ENCODE peak calls at places on chromosomes 11 and 22, in seven cellular contexts. One of them, this sample, is unnamed.
A peak's percentile ranks its signal among the peaks of the same experiment; 100 is the strongest.

GRCh38 chr11:44727114-44727372 is 281 bp downstream of the TSPAN18 start:
- DNase-seq in DND-41: no peak
- DNase-seq in kidney epithelial cell: no peak
- DNase-seq in iPS DF 6.9: no peak
- DNase-seq in epithelial cell of esophagus: no peak
- DNase-seq in lung: no peak
- DNase-seq in mucosa of descending colon: no peak
- DNase-seq in this sample: no peak

GRCh38 chr22:38788417-38788816 is 5.5 kb downstream of the DNAL4 start:
- DNase-seq in DND-41: no peak
- DNase-seq in kidney epithelial cell: peak; percentile 41
- DNase-seq in mucosa of descending colon: peak; percentile 48
- DNase-seq in epithelial cell of esophagus: peak; percentile 62
- DNase-seq in lung: peak; percentile 64
- DNase-seq in iPS DF 6.9: no peak
- DNase-seq in this sample: no peak

GRCh38 chr11:66987158-66987620 is 12.1 kb downstream of the C11orf86 start:
- DNase-seq in lung: no peak
- DNase-seq in mucosa of descending colon: no peak
- DNase-seq in epithelial cell of esophagus: no peak
- DNase-seq in DND-41: no peak
- DNase-seq in iPS DF 6.9: no peak
- DNase-seq in kidney epithelial cell: no peak
- DNase-seq in this sample: no peak

GRCh38 chr22:38873469-38874411 is 1.7 kb upstream of the CBX6 start:
- DNase-seq in lung: no peak
- DNase-seq in kidney epithelial cell: no peak
- DNase-seq in iPS DF 6.9: no peak
- DNase-seq in DND-41: no peak
- DNase-seq in epithelial cell of esophagus: peak; percentile 99
- DNase-seq in mucosa of descending colon: no peak
- DNase-seq in this sample: no peak

GRCh38 chr22:39010946-39011625 is 3.0 kb upstream of the APOBEC3C start:
- DNase-seq in lung: no peak
- DNase-seq in kidney epithelial cell: no peak
- DNase-seq in DND-41: no peak
- DNase-seq in epithelial cell of esophagus: no peak
- DNase-seq in mucosa of descending colon: no peak
- DNase-seq in iPS DF 6.9: no peak
- DNase-seq in this sample: no peak

GRCh38 chr11:95577716-95578460 is 211.7 kb downstream of the FAM76B start:
- DNase-seq in kidney epithelial cell: peak; percentile 63
- DNase-seq in DND-41: no peak
- DNase-seq in epithelial cell of esophagus: peak; percentile 93
- DNase-seq in iPS DF 6.9: no peak
- DNase-seq in mucosa of descending colon: no peak
- DNase-seq in lung: no peak
- DNase-seq in this sample: no peak

GRCh38 chr22:47765757-47766156 is 1003.3 kb downstream of the TBC1D22A start:
- DNase-seq in mucosa of descending colon: no peak
- DNase-seq in iPS DF 6.9: no peak
- DNase-seq in lung: no peak
- DNase-seq in epithelial cell of esophagus: no peak
- DNase-seq in DND-41: no peak
- DNase-seq in kidney epithelial cell: no peak
- DNase-seq in this sample: no peak

GRCh38 chr22:24761888-24762675 is 12.4 kb downstream of the PIWIL3 start:
- DNase-seq in iPS DF 6.9: no peak
- DNase-seq in epithelial cell of esophagus: no peak
- DNase-seq in DND-41: no peak
- DNase-seq in mucosa of descending colon: no peak
- DNase-seq in lung: no peak
- DNase-seq in kidney epithelial cell: no peak
- DNase-seq in this sample: no peak

GRCh38 chr11:92960886-92961285 is 8.6 kb upstream of the MTNR1B start:
- DNase-seq in kidney epithelial cell: no peak
- DNase-seq in DND-41: no peak
- DNase-seq in epithelial cell of esophagus: no peak
- DNase-seq in iPS DF 6.9: no peak
- DNase-seq in mucosa of descending colon: no peak
- DNase-seq in lung: no peak
- DNase-seq in this sample: no peak

GRCh38 chr22:19761500-19762314 is 1.1 kb downstream of the TBX1 start:
- DNase-seq in mucosa of descending colon: no peak
- DNase-seq in lung: no peak
- DNase-seq in DND-41: no peak
- DNase-seq in epithelial cell of esophagus: peak; percentile 68
- DNase-seq in kidney epithelial cell: no peak
- DNase-seq in iPS DF 6.9: no peak
- DNase-seq in this sample: no peak

GRCh38 chr11:120268686-120269085 is 28.7 kb downstream of the POU2F3 start:
- DNase-seq in epithelial cell of esophagus: no peak
- DNase-seq in iPS DF 6.9: no peak
- DNase-seq in DND-41: no peak
- DNase-seq in lung: no peak
- DNase-seq in kidney epithelial cell: no peak
- DNase-seq in mucosa of descending colon: no peak
- DNase-seq in this sample: no peak

GRCh38 chr11:2269601-2270321 is 627 bp downstream of the ASCL2 start:
- DNase-seq in iPS DF 6.9: peak; percentile 63
- DNase-seq in DND-41: no peak
- DNase-seq in mucosa of descending colon: peak; percentile 75
- DNase-seq in kidney epithelial cell: peak; percentile 5
- DNase-seq in epithelial cell of esophagus: peak; percentile 84
- DNase-seq in lung: peak; percentile 29
- DNase-seq in this sample: no peak

GRCh38 chr11:2272241-2272945 is 2.0 kb upstream of the ASCL2 start:
- DNase-seq in mucosa of descending colon: peak; percentile 1
- DNase-seq in iPS DF 6.9: no peak
- DNase-seq in epithelial cell of esophagus: no peak
- DNase-seq in lung: no peak
- DNase-seq in DND-41: peak; percentile 3
- DNase-seq in kidney epithelial cell: no peak
- DNase-seq in this sample: no peak

GRCh38 chr11:2271327-2272240 is 1.2 kb upstream of the ASCL2 start:
- DNase-seq in epithelial cell of esophagus: no peak
- DNase-seq in iPS DF 6.9: no peak
- DNase-seq in DND-41: no peak
- DNase-seq in lung: peak; percentile 24
- DNase-seq in kidney epithelial cell: no peak
- DNase-seq in mucosa of descending colon: no peak
- DNase-seq in this sample: no peak

GRCh38 chr11:2270322-2271076 is at the start of gene ASCL2:
- DNase-seq in iPS DF 6.9: no peak
- DNase-seq in DND-41: no peak
- DNase-seq in epithelial cell of esophagus: peak; percentile 21
- DNase-seq in kidney epithelial cell: no peak
- DNase-seq in mucosa of descending colon: peak; percentile 23
- DNase-seq in lung: peak; percentile 25
- DNase-seq in this sample: no peak

GRCh38 chr11:2271077-2271326 is 614 bp upstream of the ASCL2 start:
- DNase-seq in kidney epithelial cell: no peak
- DNase-seq in DND-41: no peak
- DNase-seq in epithelial cell of esophagus: peak; percentile 27
- DNase-seq in mucosa of descending colon: peak; percentile 36
- DNase-seq in lung: peak; percentile 32
- DNase-seq in iPS DF 6.9: no peak
- DNase-seq in this sample: no peak
- H3K4me3 ChIP-seq in kidney epithelial cell: no peak overlapping the region
- H3K4me3 ChIP-seq in DND-41: no peak overlapping the region
- H3K4me3 ChIP-seq in epithelial cell of esophagus: peak overlapping the region; percentile 44
- H3K4me3 ChIP-seq in mucosa of descending colon: no peak overlapping the region
- H3K4me3 ChIP-seq in lung: no peak overlapping the region
- H3K4me3 ChIP-seq in iPS DF 6.9: peak overlapping the region; percentile 8
- H3K4me3 ChIP-seq in this sample: no peak overlapping the region

GRCh38 chr11:43582837-43583462 is 97.6 kb upstream of the HSD17B12 start:
- DNase-seq in epithelial cell of esophagus: no peak
- DNase-seq in lung: no peak
- DNase-seq in iPS DF 6.9: no peak
- DNase-seq in kidney epithelial cell: no peak
- DNase-seq in mucosa of descending colon: no peak
- DNase-seq in DND-41: no peak
- DNase-seq in this sample: no peak

GRCh38 chr11:43581370-43582023 is 99.0 kb upstream of the HSD17B12 start:
- DNase-seq in DND-41: no peak
- DNase-seq in epithelial cell of esophagus: no peak
- DNase-seq in lung: no peak
- DNase-seq in iPS DF 6.9: no peak
- DNase-seq in kidney epithelial cell: no peak
- DNase-seq in mucosa of descending colon: no peak
- DNase-seq in this sample: no peak

GRCh38 chr11:43580735-43581369 is 99.7 kb upstream of the HSD17B12 start:
- DNase-seq in DND-41: no peak
- DNase-seq in mucosa of descending colon: no peak
- DNase-seq in kidney epithelial cell: no peak
- DNase-seq in epithelial cell of esophagus: no peak
- DNase-seq in lung: no peak
- DNase-seq in iPS DF 6.9: no peak
- DNase-seq in this sample: no peak

GRCh38 chr11:43583548-43583947 is 97.0 kb upstream of the HSD17B12 start:
- DNase-seq in mucosa of descending colon: no peak
- DNase-seq in epithelial cell of esophagus: no peak
- DNase-seq in DND-41: no peak
- DNase-seq in kidney epithelial cell: no peak
- DNase-seq in lung: no peak
- DNase-seq in iPS DF 6.9: no peak
- DNase-seq in this sample: no peak

GRCh38 chr11:43582024-43582836 is 98.3 kb upstream of the HSD17B12 start:
- DNase-seq in epithelial cell of esophagus: no peak
- DNase-seq in iPS DF 6.9: no peak
- DNase-seq in DND-41: no peak
- DNase-seq in kidney epithelial cell: no peak
- DNase-seq in mucosa of descending colon: no peak
- DNase-seq in lung: no peak
- DNase-seq in this sample: no peak
- H3K4me3 ChIP-seq in epithelial cell of esophagus: no peak overlapping the region
- H3K4me3 ChIP-seq in iPS DF 6.9: no peak overlapping the region
- H3K4me3 ChIP-seq in DND-41: no peak overlapping the region
- H3K4me3 ChIP-seq in kidney epithelial cell: no peak overlapping the region
- H3K4me3 ChIP-seq in mucosa of descending colon: no peak overlapping the region
- H3K4me3 ChIP-seq in lung: no peak overlapping the region
- H3K4me3 ChIP-seq in this sample: no peak overlapping the region

DNA sequence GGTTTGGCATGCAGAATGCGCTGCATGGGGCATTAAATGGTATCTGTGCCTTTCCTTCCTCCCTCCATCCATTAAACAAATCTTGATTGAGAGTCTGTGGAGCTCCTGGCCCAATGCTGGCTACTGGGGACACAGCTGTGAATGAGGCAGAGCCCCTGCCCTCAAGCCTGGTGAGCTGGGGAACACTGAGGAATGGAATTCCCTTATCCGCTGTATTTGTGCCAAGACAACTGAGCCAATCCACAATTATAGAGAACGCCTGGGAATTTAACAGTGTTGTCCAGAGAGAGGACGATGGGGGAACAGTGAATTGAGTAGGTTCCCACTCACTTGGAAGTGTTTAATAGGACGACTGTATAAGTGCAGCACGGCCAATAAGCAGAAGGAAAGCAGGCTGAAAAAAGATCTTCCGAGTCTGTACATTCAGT is 296.0 kb downstream of the MIAT start:
- DNase-seq in iPS DF 6.9: no peak
- DNase-seq in epithelial cell of esophagus: no peak
- DNase-seq in lung: no peak
- DNase-seq in mucosa of descending colon: no peak
- DNase-seq in DND-41: no peak
- DNase-seq in kidney epithelial cell: no peak
- DNase-seq in this sample: no peak
- H3K4me3 ChIP-seq in iPS DF 6.9: no peak overlapping the region
- H3K4me3 ChIP-seq in epithelial cell of esophagus: no peak overlapping the region
- H3K4me3 ChIP-seq in lung: no peak overlapping the region
- H3K4me3 ChIP-seq in mucosa of descending colon: no peak overlapping the region
- H3K4me3 ChIP-seq in DND-41: no peak overlapping the region
- H3K4me3 ChIP-seq in kidney epithelial cell: no peak overlapping the region
- H3K4me3 ChIP-seq in this sample: no peak overlapping the region

GRCh38 chr22:46076651-46077339 is 73.5 kb upstream of the PPARA start:
- DNase-seq in DND-41: no peak
- DNase-seq in mucosa of descending colon: no peak
- DNase-seq in epithelial cell of esophagus: peak; percentile 59
- DNase-seq in kidney epithelial cell: no peak
- DNase-seq in lung: peak; percentile 57
- DNase-seq in iPS DF 6.9: no peak
- DNase-seq in this sample: no peak
- H3K4me3 ChIP-seq in DND-41: no peak overlapping the region
- H3K4me3 ChIP-seq in mucosa of descending colon: no peak overlapping the region
- H3K4me3 ChIP-seq in epithelial cell of esophagus: peak overlapping the region; percentile 89
- H3K4me3 ChIP-seq in kidney epithelial cell: peak overlapping the region; percentile 13
- H3K4me3 ChIP-seq in lung: no peak overlapping the region
- H3K4me3 ChIP-seq in iPS DF 6.9: no peak overlapping the region
- H3K4me3 ChIP-seq in this sample: no peak overlapping the region

GRCh38 chr11:339963-340362 is 19.3 kb upstream of the IFITM3 start:
- DNase-seq in DND-41: no peak
- DNase-seq in iPS DF 6.9: no peak
- DNase-seq in epithelial cell of esophagus: no peak
- DNase-seq in mucosa of descending colon: no peak
- DNase-seq in kidney epithelial cell: no peak
- DNase-seq in lung: no peak
- DNase-seq in this sample: no peak
- H3K4me3 ChIP-seq in DND-41: no peak overlapping the region
- H3K4me3 ChIP-seq in iPS DF 6.9: no peak overlapping the region
- H3K4me3 ChIP-seq in epithelial cell of esophagus: no peak overlapping the region
- H3K4me3 ChIP-seq in mucosa of descending colon: no peak overlapping the region
- H3K4me3 ChIP-seq in kidney epithelial cell: no peak overlapping the region
- H3K4me3 ChIP-seq in lung: no peak overlapping the region
- H3K4me3 ChIP-seq in this sample: no peak overlapping the region

DNA sequence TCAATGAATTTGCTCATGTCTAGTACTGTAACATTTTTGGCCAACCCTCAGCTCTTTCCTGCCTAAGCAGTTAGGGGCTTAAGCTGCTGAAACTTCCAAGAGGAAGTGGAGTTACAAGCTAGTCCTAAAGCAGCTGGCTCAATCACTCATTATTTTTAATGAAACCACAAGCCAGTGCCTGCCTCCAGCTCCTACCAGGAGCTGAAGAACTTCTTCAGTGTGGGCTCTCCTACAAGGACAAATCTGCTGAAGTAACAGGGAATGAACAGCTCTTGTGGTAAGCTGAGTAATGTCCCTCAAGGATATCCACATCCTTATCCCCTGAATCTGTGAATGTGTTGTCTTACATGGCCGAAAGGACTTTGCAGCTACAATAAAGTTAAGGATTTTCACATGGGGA is 112.5 kb downstream of the BBOX1 start:
- DNase-seq in lung: no peak
- DNase-seq in iPS DF 6.9: no peak
- DNase-seq in kidney epithelial cell: no peak
- DNase-seq in epithelial cell of esophagus: no peak
- DNase-seq in DND-41: no peak
- DNase-seq in mucosa of descending colon: no peak
- DNase-seq in this sample: no peak
- H3K4me3 ChIP-seq in lung: no peak overlapping the region
- H3K4me3 ChIP-seq in iPS DF 6.9: no peak overlapping the region
- H3K4me3 ChIP-seq in kidney epithelial cell: no peak overlapping the region
- H3K4me3 ChIP-seq in epithelial cell of esophagus: no peak overlapping the region
- H3K4me3 ChIP-seq in DND-41: no peak overlapping the region
- H3K4me3 ChIP-seq in mucosa of descending colon: no peak overlapping the region
- H3K4me3 ChIP-seq in this sample: no peak overlapping the region

This sample was measured in Jurkat, Clone E6-1.